ENCODE peak calls at places on chromosomes 4 and X, in seven cellular contexts. S, N, B, D, M, O and J are unnamed samples. For H4K20me1, the result is how much of the 10 kb centered on the place peaks cover.

GRCh38 chr4:184234155-184234554 is 16.5 kb upstream of the ENPP6 start:
- DNase-seq in O (no peak), B (no peak), S (no peak), N (no peak), D (no peak), M (no peak), J (no peak)

GRCh38 chr4:122842984-122843531 is 16.4 kb downstream of the FGF2 start:
- DNase-seq in N (peak), M (no peak), B (no peak), S (no peak), O (no peak), D (no peak), J (no peak)

GRCh38 chr4:79241846-79242245 is 84.0 kb downstream of the NAA11 start:
- DNase-seq in M (no peak), B (no peak), S (peak), D (no peak), N (no peak), O (no peak), J (no peak)

GRCh38 chrX:71195959-71196727 is 26.9 kb upstream of the GJB1 start:
- DNase-seq in B (no peak), M (no peak), S (no peak), N (no peak), O (no peak), D (peak), J (no peak)

GRCh38 chr4:101102114-101102752 is 245.1 kb downstream of the PPP3CA start:
- DNase-seq in D (no peak), N (peak), S (no peak), O (no peak), M (no peak), B (peak), J (no peak)

GRCh38 chrX:133246921-133247320 is 28.8 kb upstream of the TFDP3 start:
- DNase-seq in N (no peak), S (no peak), M (no peak), B (no peak), D (no peak), O (no peak), J (no peak)

GRCh38 chr4:6929735-6930464 is 20.3 kb downstream of the TBC1D14 start:
- DNase-seq in M (no peak), O (no peak), S (no peak), D (no peak), N (no peak), B (no peak), J (no peak)

GRCh38 chrX:11558972-11559371 is 106.7 kb downstream of the ARHGAP6 start:
- DNase-seq in B (peak), M (peak), D (peak), S (peak), N (peak), O (peak), J (peak)

GRCh38 chrX:11352296-11352741 is 59.1 kb downstream of the AMELX start:
- DNase-seq in D (no peak), O (no peak), M (no peak), N (no peak), S (no peak), B (no peak), J (no peak)

GRCh38 chrX:65451663-65452062 is 82.9 kb downstream of the LAS1L start:
- DNase-seq in S (peak), M (peak), B (peak), N (peak), D (no peak), O (peak), J (peak)

GRCh38 chr4:179145746-179146530 is 1703.7 kb upstream of the AGA start:
- DNase-seq in B (no peak), M (no peak), N (no peak), S (no peak), D (no peak), O (no peak), J (no peak)

GRCh38 chr4:87213425-87213824 is 7.0 kb downstream of the KLHL8 start:
- DNase-seq in N (peak), M (no peak), B (no peak), O (no peak), S (no peak), D (no peak), J (no peak)
- H4K20me1 ChIP-seq in N (under half), M (under half), B (under half), O (under half), S (under half), D (under half), J (under half)

GRCh38 chrX:41351923-41352322 is 18.0 kb downstream of the DDX3X start:
- DNase-seq in D (no peak), M (peak), S (no peak), N (no peak), B (no peak), O (no peak), J (no peak)

GRCh38 chrX:41347186-41347585 is 13.2 kb downstream of the DDX3X start:
- DNase-seq in B (no peak), O (no peak), S (no peak), D (no peak), N (no peak), M (no peak), J (no peak)

GRCh38 chrX:41350150-41350975 is 16.4 kb downstream of the DDX3X start:
- DNase-seq in B (no peak), D (no peak), O (no peak), M (no peak), S (no peak), N (no peak), J (no peak)

GRCh38 chrX:41350976-41351569 is 17.1 kb downstream of the DDX3X start:
- DNase-seq in D (no peak), O (no peak), B (no peak), S (no peak), M (peak), N (no peak), J (no peak)

DNA sequence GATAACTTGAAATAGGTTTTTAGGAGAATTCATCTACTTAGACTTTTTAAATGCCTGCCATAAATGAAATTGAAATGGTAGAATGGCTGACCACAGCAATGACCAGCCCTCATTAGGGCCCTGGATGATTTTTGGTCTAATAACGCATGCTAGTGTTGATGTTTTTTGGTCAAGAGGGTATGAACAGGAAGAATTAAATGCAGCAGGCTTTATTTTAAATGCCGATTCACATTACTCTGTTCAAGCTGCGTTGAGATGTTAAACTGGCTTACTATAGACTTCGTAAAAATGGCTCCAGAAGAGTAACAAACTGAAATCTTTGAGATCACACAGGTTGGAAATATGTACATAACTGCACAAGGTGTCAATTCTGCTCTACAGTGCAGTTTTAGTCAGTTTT is 14.6 kb downstream of the DDX3X start:
- DNase-seq in B (no peak), M (no peak), D (no peak), N (no peak), S (no peak), O (no peak), J (no peak)
- H4K20me1 ChIP-seq in B (under half), M (under half), D (under half), N (half or more), S (under half), O (under half), J (under half)

GRCh38 chrX:123720486-123720885 is 12.4 kb downstream of the THOC2 start:
- DNase-seq in M (no peak), O (no peak), B (no peak), S (no peak), D (no peak), N (no peak), J (no peak)
- H4K20me1 ChIP-seq in M (under half), O (under half), B (under half), S (under half), D (under half), N (under half), J (under half)

GRCh38 chrX:74606342-74606741 is 8.1 kb downstream of the RLIM start:
- DNase-seq in B (no peak), N (no peak), S (no peak), D (no peak), M (no peak), O (no peak), J (no peak)

GRCh38 chrX:74602142-74602541 is 12.3 kb downstream of the RLIM start:
- DNase-seq in N (no peak), M (no peak), S (no peak), O (no peak), D (no peak), B (no peak), J (no peak)

GRCh38 chrX:74606799-74607198 is 7.6 kb downstream of the RLIM start:
- DNase-seq in O (no peak), M (no peak), B (no peak), N (no peak), S (no peak), D (no peak), J (no peak)

DNA sequence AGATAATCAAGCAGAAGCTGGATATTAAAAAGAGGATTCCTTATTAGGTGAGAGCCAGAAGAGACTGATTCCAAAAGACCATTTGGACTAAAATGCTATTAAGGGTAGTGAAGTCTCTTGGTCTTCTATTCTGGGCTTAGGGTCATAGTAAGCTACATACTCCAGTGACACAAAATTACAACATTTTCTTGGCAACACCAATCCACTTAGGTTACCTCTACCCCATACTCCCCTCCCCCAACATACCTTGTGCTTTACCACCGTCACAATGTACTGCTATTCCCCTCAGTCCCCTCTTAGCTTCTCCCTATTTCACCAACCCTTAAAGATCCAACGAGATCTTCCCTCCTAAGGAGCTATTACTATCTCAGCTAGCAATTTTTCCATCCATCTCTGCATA is 11.4 kb downstream of the RLIM start:
- DNase-seq in M (no peak), O (no peak), N (no peak), S (no peak), D (no peak), B (no peak), J (no peak)
- H4K20me1 ChIP-seq in M (under half), O (half or more), N (half or more), S (under half), D (under half), B (under half), J (under half)